ENCODE peak calls at places on chromosomes 12 and 14, in nine cellular contexts. S, D, F, J, B, P, G, A and N are unnamed samples.

GRCh38 chr14:39228509-39229221 is 5.0 kb upstream of the MIA2 start:
- DNase-seq in S (no peak), D (no peak), F (no peak), J (no peak), B (no peak), P (peak), G (no peak), A (no peak), N (no peak)

GRCh38 chr12:114319422-114319821 is 86.5 kb downstream of the TBX5 start:
- DNase-seq in S (no peak), D (no peak), F (no peak), J (no peak), B (peak), P (no peak), G (no peak), A (no peak), N (no peak)

GRCh38 chr14:38210168-38210567 is 2.5 kb downstream of the SSTR1 start:
- DNase-seq in S (no peak), D (no peak), F (no peak), J (no peak), B (no peak), P (peak), G (no peak), A (no peak), N (no peak)

GRCh38 chr12:89343127-89343526 is 9.2 kb downstream of the DUSP6 start:
- DNase-seq in S (no peak), D (peak), F (no peak), J (no peak), B (peak), P (no peak), G (no peak), A (no peak), N (no peak)

GRCh38 chr12:49899286-49899843 is 4.3 kb downstream of the FAIM2 start:
- DNase-seq in S (no peak), D (no peak), F (no peak), J (no peak), B (no peak), P (no peak), G (no peak), A (no peak), N (no peak)

GRCh38 chr12:8680533-8680932 is 17.3 kb upstream of the RIMKLB start:
- DNase-seq in S (no peak), D (no peak), F (no peak), J (no peak), B (no peak), P (no peak), G (no peak), A (no peak), N (no peak)

GRCh38 chr14:78530078-78530477 is 359.9 kb downstream of the NRXN3 start:
- DNase-seq in S (no peak), D (no peak), F (no peak), J (no peak), B (no peak), P (peak), G (no peak), A (peak), N (no peak)

GRCh38 chr12:109736552-109737108 is 23.0 kb downstream of the FAM222A start:
- DNase-seq in S (no peak), D (peak), F (no peak), J (peak), B (peak), P (peak), G (no peak), A (peak), N (no peak)

GRCh38 chr12:111841236-111841749 is 735 bp upstream of the MAPKAPK5 start:
- DNase-seq in S (no peak), D (no peak), F (no peak), J (no peak), B (no peak), P (no peak), G (no peak), A (no peak), N (no peak)

GRCh38 chr12:571795-572531 is 91.3 kb downstream of the NINJ2 start:
- DNase-seq in S (no peak), D (no peak), F (no peak), J (no peak), B (peak), P (no peak), G (no peak), A (no peak), N (no peak)

GRCh38 chr12:6635856-6636521 is at the start of gene LPAR5:
- DNase-seq in S (peak), D (no peak), F (peak), J (no peak), B (no peak), P (peak), G (no peak), A (no peak), N (no peak)

GRCh38 chr12:32548691-32549412 is 130.2 kb upstream of the DNM1L start:
- DNase-seq in S (no peak), D (peak), F (no peak), J (no peak), B (peak), P (no peak), G (no peak), A (no peak), N (no peak)

GRCh38 chr12:119679081-119679480 is 11.1 kb downstream of the PRKAB1 start:
- DNase-seq in S (no peak), D (no peak), F (no peak), J (no peak), B (no peak), P (no peak), G (no peak), A (no peak), N (no peak)

GRCh38 chr12:90679674-90680073 is 275.3 kb downstream of the CCER1 start:
- DNase-seq in S (no peak), D (no peak), F (no peak), J (no peak), B (no peak), P (no peak), G (no peak), A (no peak), N (no peak)